ENCODE peak calls at places on chromosomes 2 and 18, in four cellular contexts. J, X, K and S are unnamed samples.

GRCh38 chr2:10271946-10272345 is 30.8 kb upstream of the HPCAL1 start:
- DNase-seq in J (peak; percentile 54), K (no peak), X (no peak), S (peak; percentile 37)

GRCh38 chr2:162732946-162733698 is 105.4 kb downstream of the KCNH7 start:
- DNase-seq in X (no peak), K (no peak), J (peak; percentile 69), S (peak; percentile 47)

GRCh38 chr18:48220146-48220499 is 189.1 kb downstream of the ZBTB7C start:
- DNase-seq in J (no peak), K (no peak), X (no peak), S (no peak)

GRCh38 chr2:228039752-228040534 is 141.5 kb downstream of the SPHKAP start:
- DNase-seq in K (no peak), J (no peak), X (no peak), S (peak; percentile 3)

GRCh38 chr2:16774091-16774490 is 108.5 kb upstream of the CYRIA start:
- DNase-seq in K (no peak), J (no peak), X (peak; percentile 16), S (no peak)

GRCh38 chr2:163157411-163157810 is 318.8 kb upstream of the KCNH7 start:
- DNase-seq in K (no peak), X (peak; percentile 45), J (no peak), S (no peak)

GRCh38 chr2:19731040-19731439 is 170.7 kb downstream of the TTC32 start:
- DNase-seq in X (no peak), J (no peak), K (no peak), S (no peak)

GRCh38 chr18:9608298-9608697 is 6.1 kb downstream of the PPP4R1 start:
- DNase-seq in K (no peak), J (no peak), X (peak; percentile 36), S (no peak)

GRCh38 chr2:10170256-10170655 is 47.7 kb downstream of the RRM2 start:
- DNase-seq in J (no peak), X (peak; percentile 51), K (peak; percentile 88), S (no peak)

GRCh38 chr2:75241696-75242095 is 42.4 kb upstream of the TACR1 start:
- DNase-seq in J (no peak), K (no peak), X (no peak), S (no peak)

GRCh38 chr2:71937401-71937800 is 210.3 kb downstream of the CYP26B1 start:
- DNase-seq in X (no peak), K (no peak), J (no peak), S (no peak)

GRCh38 chr18:32389868-32390267 is 80.8 kb downstream of the GAREM1 start:
- DNase-seq in K (no peak), X (no peak), J (peak; percentile 92), S (peak; percentile 95)

GRCh38 chr2:24182507-24182906 is 7.7 kb downstream of the FAM228A start:
- DNase-seq in J (no peak), X (no peak), K (no peak), S (no peak)

GRCh38 chr2:136242100-136242499 is 124.2 kb upstream of the CXCR4 start:
- DNase-seq in J (no peak), X (no peak), K (no peak), S (no peak)

GRCh38 chr2:13005761-13006336 is 289.1 kb downstream of the TRIB2 start:
- DNase-seq in K (peak; percentile 22), X (peak; percentile 46), J (no peak), S (no peak)

GRCh38 chr2:20626698-20627471 is 24.0 kb downstream of the HS1BP3 start:
- DNase-seq in K (no peak), J (no peak), X (no peak), S (peak; percentile 8)

GRCh38 chr2:241002275-241003046 is 4.0 kb downstream of the SNED1 start:
- DNase-seq in K (no peak), X (no peak), J (peak; percentile 21), S (no peak)

GRCh38 chr2:102514061-102514785 is 41.2 kb downstream of the SLC9A4 start:
- DNase-seq in X (peak; percentile 82), K (no peak), J (peak; percentile 46), S (no peak)

GRCh38 chr2:65528241-65528574 is 95.8 kb upstream of the SPRED2 start:
- DNase-seq in K (no peak), X (no peak), J (no peak), S (no peak)

GRCh38 chr2:113245276-113245711 is 33.4 kb downstream of the PAX8 start:
- DNase-seq in K (no peak), J (no peak), X (no peak), S (no peak)

GRCh38 chr2:113242318-113242717 is 36.4 kb downstream of the PAX8 start:
- DNase-seq in X (no peak), K (no peak), J (no peak), S (no peak)

GRCh38 chr2:113237604-113238003 is 41.1 kb downstream of the PAX8 start:
- DNase-seq in J (no peak), X (no peak), K (no peak), S (no peak)

GRCh38 chr2:113240150-113240914 is 38.4 kb downstream of the PAX8 start:
- DNase-seq in J (peak; percentile 92), K (peak; percentile 73), X (peak; percentile 87), S (peak; percentile 89)

DNA sequence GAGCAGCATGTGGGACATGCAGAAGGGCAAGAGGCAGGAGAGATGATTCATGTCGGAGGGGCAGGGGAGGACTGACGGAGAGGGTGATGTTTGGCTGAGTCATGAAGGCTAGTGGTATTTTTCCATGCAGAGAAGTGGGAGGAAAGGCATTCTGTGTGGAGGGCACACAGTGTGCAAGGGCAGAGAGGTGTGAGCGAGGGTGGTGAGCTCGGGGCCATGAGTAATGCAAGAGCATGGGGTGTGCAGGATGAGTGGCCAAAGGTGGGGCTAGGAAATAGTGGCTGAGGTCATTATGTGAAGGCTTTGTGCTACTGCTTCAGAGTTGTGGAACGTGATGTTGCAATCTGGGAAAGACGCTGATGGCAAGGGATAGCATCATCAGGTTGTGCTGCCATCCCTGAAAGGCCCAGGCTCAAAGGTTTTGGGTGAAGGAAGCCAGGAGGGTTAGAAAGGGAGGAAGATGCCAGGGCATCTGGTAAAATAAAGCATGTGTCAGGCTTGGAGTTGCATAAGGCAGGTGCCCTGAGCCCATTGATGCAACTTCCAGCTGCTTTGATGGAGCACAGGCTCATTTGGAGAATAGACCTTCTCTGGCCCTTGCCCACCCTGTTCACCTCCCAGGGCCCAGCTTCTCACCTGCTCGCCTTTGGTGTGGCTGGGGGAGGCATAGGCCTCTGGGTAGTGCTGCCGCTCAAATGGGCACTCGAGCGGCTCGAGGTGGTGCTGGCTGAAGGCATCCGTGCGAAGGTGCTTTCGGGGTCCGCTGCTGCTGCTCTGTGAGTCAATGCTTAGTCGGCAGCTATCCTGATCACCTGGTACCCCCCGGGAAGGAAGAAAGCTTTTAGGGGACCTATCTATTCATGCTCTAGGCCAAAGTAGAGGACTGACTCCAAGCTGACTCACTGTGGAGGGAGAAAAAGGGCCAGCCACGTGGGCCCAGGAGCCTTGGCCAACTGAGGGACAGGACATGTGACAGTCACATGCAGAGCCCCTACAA is 37.5 kb downstream of the PAX8 start:
- DNase-seq in J (peak; percentile 56), K (peak; percentile 85), X (peak; percentile 98), S (peak; percentile 31)
- H3K4me1 ChIP-seq in J (peaks cover 19% of the 10 kb centered on the region), K (peaks cover 4% of the 10 kb centered on the region), X (peaks cover 46% of the 10 kb centered on the region), S (peaks cover 16% of the 10 kb centered on the region)

DNA sequence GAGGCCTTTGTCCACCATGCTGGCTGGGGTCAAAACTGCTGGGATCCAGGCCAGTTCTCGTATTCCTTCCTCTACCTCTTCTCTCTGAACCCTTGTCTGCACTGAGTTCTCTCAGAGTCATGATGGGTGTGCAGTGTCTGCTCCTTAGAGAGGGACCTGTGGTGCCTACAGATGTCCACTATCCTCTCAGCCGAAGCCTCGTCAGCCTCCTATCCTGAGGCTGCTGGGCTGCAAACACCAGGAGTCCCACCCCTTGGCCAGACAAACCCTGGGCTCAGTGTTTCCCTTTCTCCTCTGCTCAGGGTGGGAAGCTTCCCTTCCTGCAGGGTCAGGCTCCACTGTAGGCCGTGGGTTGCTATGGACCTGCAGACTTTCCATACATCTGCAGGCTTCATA is 2.3 kb downstream of the INPP5D start:
- DNase-seq in X (no peak), K (no peak), J (peak; percentile 23), S (no peak)
- H3K4me3 ChIP-seq in X (no peak overlapping the region), K (no peak overlapping the region), J (peak overlapping the region; percentile 52), S (no peak overlapping the region)

GRCh38 chr2:100453853-100454252 is 16.4 kb upstream of the NMS start:
- DNase-seq in X (no peak), J (no peak), K (no peak), S (no peak)
- H3K9me3 ChIP-seq in X (peaks cover 31% of the 10 kb centered on the region), J (peaks cover 19% of the 10 kb centered on the region), K (no peaks in the 10 kb centered on the region), S (no peaks in the 10 kb centered on the region)

GRCh38 chr2:98014379-98014778 is 18.6 kb upstream of the TMEM131 start:
- DNase-seq in X (no peak), J (no peak), K (no peak), S (no peak)
- H3K4me1 ChIP-seq in X (no peaks in the 10 kb centered on the region), J (no peaks in the 10 kb centered on the region), K (no peaks in the 10 kb centered on the region), S (no peaks in the 10 kb centered on the region)

DNA sequence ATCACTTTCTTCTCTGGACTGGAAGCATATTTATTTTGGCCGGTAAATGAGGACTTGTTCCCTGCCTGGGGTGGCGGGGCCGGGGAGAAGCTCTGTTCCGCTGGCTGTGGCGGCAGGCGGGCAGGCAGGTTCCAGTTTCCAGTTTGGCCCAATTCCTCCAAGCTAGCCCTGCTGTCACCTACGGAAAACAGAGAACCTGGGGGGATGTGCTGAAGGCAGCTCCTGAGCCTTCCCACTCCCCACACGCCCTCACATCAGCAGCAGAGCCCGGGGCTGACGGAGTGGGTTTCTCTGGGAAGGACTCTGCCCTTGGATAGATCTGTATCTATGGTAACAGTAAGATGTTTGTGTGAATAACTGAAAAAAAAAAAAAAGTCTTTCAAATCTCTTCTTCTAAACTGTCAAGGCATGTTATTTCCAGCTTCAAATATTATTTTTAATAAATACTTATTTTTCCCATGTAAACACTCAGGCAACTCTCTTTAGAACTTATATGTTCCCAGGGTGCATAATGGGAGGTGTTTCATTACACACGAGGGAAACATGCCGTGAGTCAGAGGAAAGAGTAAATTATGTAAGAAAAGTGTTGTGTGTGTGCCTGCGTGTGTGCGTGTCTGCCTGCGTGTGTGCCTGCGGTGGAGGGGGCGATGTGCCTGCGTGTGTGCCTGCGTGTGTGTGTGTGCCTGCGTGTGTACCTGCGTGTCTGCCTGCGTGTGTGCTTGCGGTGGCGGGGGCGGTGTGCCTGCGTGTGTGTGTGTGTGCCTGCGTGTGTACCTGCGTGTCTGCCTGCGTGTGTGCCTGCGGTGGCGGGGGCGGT is 116.1 kb upstream of the ZNF516 start:
- DNase-seq in K (no peak), J (peak; percentile 48), X (peak; percentile 12), S (no peak)
- H3K4me3 ChIP-seq in K (peak overlapping the region; percentile 0), J (peak overlapping the region; percentile 11), X (peak overlapping the region; percentile 50), S (no peak overlapping the region)